ENCODE peak calls at places on chromosomes 3 and 15, in six cellular contexts. D is mammary epithelial cell, P is tibial nerve, A is AG10803, X is Peyer's patch, R is psoas muscle. Y is an unnamed sample.

GRCh38 chr3:16663852-16664712 is 58.9 kb upstream of the DAZL start:
- DNase-seq in D (no peak), P (no peak), A (peak; percentile 1), X (no peak), R (no peak), Y (no peak)

GRCh38 chr3:16928386-16929132 is 43.8 kb downstream of the PLCL2 start:
- DNase-seq in D (no peak), P (no peak), A (no peak), X (no peak), R (no peak), Y (no peak)

GRCh38 chr15:52857937-52858336 is 67.8 kb upstream of the ONECUT1 start:
- DNase-seq in D (peak; percentile 3), P (no peak), A (no peak), X (no peak), R (no peak), Y (no peak)

GRCh38 chr15:42619641-42620371 is 44.4 kb downstream of the STARD9 start:
- DNase-seq in D (no peak), P (no peak), A (no peak), X (no peak), R (no peak), Y (no peak)

GRCh38 chr15:62455441-62455921 is 290.4 kb upstream of the C2CD4B start:
- DNase-seq in D (no peak), P (no peak), A (no peak), X (no peak), R (no peak), Y (no peak)

GRCh38 chr15:101441706-101442105 is 47.8 kb downstream of the PCSK6 start:
- DNase-seq in D (no peak), P (no peak), A (peak; percentile 36), X (no peak), R (no peak), Y (no peak)

GRCh38 chr3:151347432-151347831 is 18.1 kb upstream of the P2RY13 start:
- DNase-seq in D (no peak), P (no peak), A (no peak), X (peak; percentile 45), R (no peak), Y (no peak)

GRCh38 chr3:176759815-176760506 is 437.3 kb downstream of the TBL1XR1 start:
- DNase-seq in D (no peak), P (no peak), A (no peak), X (no peak), R (no peak), Y (no peak)

GRCh38 chr3:167380004-167380689 is at the start of gene ZBBX:
- DNase-seq in D (peak; percentile 77), P (peak; percentile 76), A (peak; percentile 55), X (peak; percentile 92), R (peak; percentile 71), Y (peak; percentile 71)

GRCh38 chr3:122694966-122695365 is 14.3 kb downstream of the PARP14 start:
- DNase-seq in D (no peak), P (no peak), A (no peak), X (peak; percentile 69), R (no peak), Y (no peak)

GRCh38 chr3:147699175-147699838 is 290.1 kb downstream of the ZIC1 start:
- DNase-seq in D (peak; percentile 63), P (no peak), A (peak; percentile 52), X (no peak), R (no peak), Y (no peak)

GRCh38 chr15:68335251-68335650 is 57.7 kb downstream of the FEM1B start:
- DNase-seq in D (peak; percentile 7), P (no peak), A (peak; percentile 75), X (no peak), R (peak; percentile 39), Y (no peak)

GRCh38 chr3:156536524-156537316 is 18.2 kb downstream of the SSR3 start:
- DNase-seq in D (no peak), P (no peak), A (no peak), X (no peak), R (no peak), Y (no peak)

GRCh38 chr3:172641291-172641690 is 69.6 kb downstream of the NCEH1 start:
- DNase-seq in D (no peak), P (no peak), A (no peak), X (no peak), R (no peak), Y (no peak)

GRCh38 chr15:57114070-57114469 is 195.6 kb downstream of the TCF12 start:
- DNase-seq in D (peak; percentile 14), P (no peak), A (peak; percentile 23), X (no peak), R (no peak), Y (no peak)

GRCh38 chr15:68559342-68560310 is 19.2 kb upstream of the CORO2B start:
- DNase-seq in D (peak; percentile 57), P (peak; percentile 63), A (peak; percentile 67), X (peak; percentile 84), R (peak; percentile 79), Y (peak; percentile 97)

GRCh38 chr3:194311000-194311399 is 40.1 kb downstream of the CPN2 start:
- DNase-seq in D (no peak), P (no peak), A (no peak), X (no peak), R (no peak), Y (no peak)

GRCh38 chr3:173467501-173467900 is 70.0 kb downstream of the NLGN1 start:
- DNase-seq in D (no peak), P (no peak), A (no peak), X (no peak), R (no peak), Y (no peak)

GRCh38 chr15:43390723-43391122 is 19.8 kb downstream of the TUBGCP4 start:
- DNase-seq in D (no peak), P (no peak), A (peak; percentile 21), X (no peak), R (no peak), Y (no peak)

GRCh38 chr15:48966595-48967301 is 3.0 kb upstream of the SHC4 start:
- DNase-seq in D (peak; percentile 82), P (no peak), A (peak; percentile 60), X (no peak), R (no peak), Y (no peak)

GRCh38 chr15:48962662-48963523 is 826 bp downstream of the SHC4 start:
- DNase-seq in D (peak; percentile 59), P (no peak), A (peak; percentile 45), X (no peak), R (peak; percentile 52), Y (no peak)

GRCh38 chr15:48965972-48966371 is 2.3 kb upstream of the SHC4 start:
- DNase-seq in D (peak; percentile 86), P (no peak), A (peak; percentile 77), X (no peak), R (no peak), Y (no peak)

GRCh38 chr15:48964898-48965297 is 1.2 kb upstream of the SHC4 start:
- DNase-seq in D (no peak), P (no peak), A (no peak), X (no peak), R (no peak), Y (no peak)

DNA sequence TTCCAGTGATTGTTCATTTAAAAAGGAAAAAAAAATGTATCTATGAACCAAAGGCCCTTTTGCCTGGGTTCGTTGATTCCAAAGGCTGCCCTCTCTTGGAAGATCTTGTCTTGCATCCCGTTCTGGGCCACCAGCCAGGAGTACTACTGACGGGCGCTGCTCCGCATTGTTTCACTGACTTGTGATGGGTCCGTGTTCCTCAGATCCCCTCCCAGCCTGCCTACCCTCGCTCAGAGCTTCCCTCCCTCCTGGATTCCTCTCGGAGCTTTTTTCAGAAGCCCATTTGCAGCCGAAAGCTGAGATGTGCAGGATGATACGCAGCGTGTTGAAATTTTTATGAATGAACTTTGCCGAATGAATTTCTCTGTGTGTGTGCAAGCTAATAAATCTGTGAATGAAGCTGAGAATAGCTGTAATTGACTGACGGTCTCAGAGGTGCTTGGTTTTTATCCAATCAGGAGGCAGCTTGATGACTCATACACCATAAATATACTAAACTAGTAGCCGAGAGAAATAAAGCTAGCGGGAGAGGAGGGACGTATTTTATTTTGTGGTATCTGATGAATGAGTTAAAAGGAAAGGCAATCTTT is at the start of gene SHC4:
- DNase-seq in D (peak; percentile 86), P (peak; percentile 70), A (peak; percentile 70), X (peak; percentile 61), R (peak; percentile 63), Y (peak; percentile 71)
- TF ChIP-seq CTCF in D (peak; percentile 49), P (peak; percentile 19), A (peak; percentile 49), X (no peak), R (no peak), Y (no peak)

GRCh38 chr3:9808345-9809037 is 1.6 kb upstream of the TTLL3 start:
- DNase-seq in D (peak; percentile 60), P (no peak), A (peak; percentile 18), X (peak; percentile 67), R (no peak), Y (no peak)

GRCh38 chr3:9810846-9811245 is 784 bp downstream of the TTLL3 start:
- DNase-seq in D (no peak), P (no peak), A (peak; percentile 20), X (no peak), R (no peak), Y (no peak)

GRCh38 chr3:9810357-9810726 is 280 bp downstream of the TTLL3 start:
- DNase-seq in D (no peak), P (no peak), A (no peak), X (no peak), R (no peak), Y (no peak)

GRCh38 chr3:9809239-9809614 is 835 bp upstream of the TTLL3 start:
- DNase-seq in D (no peak), P (no peak), A (no peak), X (no peak), R (no peak), Y (no peak)

GRCh38 chr3:9809615-9810356 is at the start of gene TTLL3:
- DNase-seq in D (peak; percentile 38), P (peak; percentile 69), A (peak; percentile 58), X (peak; percentile 88), R (peak; percentile 85), Y (peak; percentile 73)
- TF ChIP-seq CTCF in D (no peak), P (no peak), A (no peak), X (peak; percentile 13), R (no peak), Y (no peak)

DNA sequence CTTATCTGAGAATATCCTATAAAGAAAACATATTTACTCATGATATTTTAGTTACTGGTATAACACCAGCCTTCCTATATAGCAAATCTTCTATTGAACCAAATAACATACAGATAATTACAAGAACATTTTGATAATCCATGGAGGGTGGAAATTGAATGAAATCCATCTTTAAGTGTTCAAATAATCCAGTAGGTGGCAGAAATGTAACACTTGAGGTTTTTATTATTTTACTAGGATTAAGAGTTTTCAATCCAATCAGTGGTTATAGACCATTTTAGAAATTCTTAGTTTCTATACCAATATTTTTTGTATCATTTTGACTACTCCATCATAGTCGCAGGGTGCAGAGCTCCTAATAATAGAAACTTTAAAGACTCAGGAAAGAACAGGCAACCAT is 101.9 kb upstream of the KCNH8 start:
- DNase-seq in D (no peak), P (no peak), A (no peak), X (no peak), R (no peak), Y (no peak)
- TF ChIP-seq CTCF in D (no peak), P (no peak), A (no peak), X (peak; percentile 4), R (peak; percentile 14), Y (no peak)

DNA sequence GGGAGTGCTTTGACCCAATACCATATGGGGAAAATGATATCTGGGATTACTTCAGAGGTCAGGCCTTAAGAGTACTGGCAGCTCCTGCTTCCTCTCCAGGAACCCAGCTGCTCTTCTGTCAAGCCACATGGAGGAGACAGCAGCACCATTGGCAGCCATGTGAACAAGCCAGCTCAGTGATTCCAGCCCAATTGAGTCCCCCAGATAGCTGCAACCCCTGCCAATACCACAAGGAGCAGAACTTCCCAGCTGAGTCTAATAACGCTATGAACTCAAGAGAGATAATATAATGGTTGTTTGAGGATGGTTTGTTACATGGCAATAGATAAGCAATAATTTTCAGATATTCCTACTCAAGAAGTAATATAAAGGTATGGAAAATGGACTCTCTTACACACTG is 126.8 kb upstream of the CPNE4 start:
- DNase-seq in D (no peak), P (no peak), A (no peak), X (no peak), R (no peak), Y (no peak)
- TF ChIP-seq CTCF in D (no peak), P (no peak), A (no peak), X (no peak), R (no peak), Y (no peak)